ENCODE peak calls at places on chromosomes 6 and 20, in eight cellular contexts. I is T-helper 2 cell treated with Interferon-gamma antibody and Interleukin-4, amounts not matched to agents 5 μg/mL and 100 μg/mL, for 36 hours; C is SW480; A is astrocyte of the spinal cord; X is breast epithelium; F is NCI-H1105; G is fibroblast of lung; V is amniotic stem cell. Q is an unnamed sample.

GRCh38 chr6:33508935-33509926 is 54.9 kb downstream of the ZBTB9 start:
- DNase-seq in I (no peak), C (no peak), A (no peak), X (no peak), F (no peak), G (no peak), V (no peak), Q (no peak)

GRCh38 chr6:36725581-36725980 is 28.0 kb downstream of the RAB44 start:
- DNase-seq in I (no peak), C (no peak), A (no peak), X (no peak), F (no peak), G (no peak), V (no peak), Q (no peak)

GRCh38 chr20:5197270-5197827 is 70.5 kb downstream of the CDS2 start:
- DNase-seq in I (no peak), C (no peak), A (no peak), X (no peak), F (no peak), G (no peak), V (no peak), Q (no peak)

GRCh38 chr6:105600342-105601293 is 197.7 kb upstream of the PREP start:
- DNase-seq in I (no peak), C (no peak), A (peak; percentile 74), X (no peak), F (no peak), G (peak; percentile 89), V (peak; percentile 23), Q (peak; percentile 16)

GRCh38 chr20:57589123-57589727 is 28.3 kb downstream of the PCK1 start:
- DNase-seq in I (no peak), C (no peak), A (no peak), X (no peak), F (no peak), G (no peak), V (no peak), Q (no peak)

GRCh38 chr20:2837561-2837960 is 2.9 kb downstream of the PCED1A start:
- DNase-seq in I (no peak), C (no peak), A (no peak), X (no peak), F (no peak), G (no peak), V (no peak), Q (no peak)

GRCh38 chr6:156729248-156729647 is 47.9 kb upstream of the ARID1B start:
- DNase-seq in I (no peak), C (peak; percentile 82), A (peak; percentile 60), X (no peak), F (no peak), G (peak; percentile 85), V (no peak), Q (peak; percentile 18)

GRCh38 chr20:61364147-61364546 is 112.1 kb downstream of the CDH4 start:
- DNase-seq in I (no peak), C (no peak), A (no peak), X (no peak), F (no peak), G (no peak), V (no peak), Q (no peak)

GRCh38 chr20:48603819-48604405 is 223.9 kb downstream of the PREX1 start:
- DNase-seq in I (no peak), C (no peak), A (no peak), X (no peak), F (no peak), G (no peak), V (no peak), Q (no peak)

GRCh38 chr20:17570347-17571152 is 675 bp downstream of the DSTN start:
- DNase-seq in I (peak; percentile 27), C (peak; percentile 89), A (peak; percentile 48), X (peak; percentile 46), F (peak; percentile 39), G (peak; percentile 49), V (no peak), Q (peak; percentile 62)

GRCh38 chr6:41306187-41306854 is 19.8 kb upstream of the TREM1 start:
- DNase-seq in I (no peak), C (peak; percentile 51), A (peak; percentile 36), X (peak; percentile 35), F (peak; percentile 62), G (peak; percentile 31), V (peak; percentile 20), Q (peak; percentile 86)

GRCh38 chr20:2301164-2301622 is 5.4 kb downstream of the TGM3 start:
- DNase-seq in I (no peak), C (peak; percentile 36), A (no peak), X (peak; percentile 23), F (no peak), G (peak; percentile 17), V (no peak), Q (no peak)

GRCh38 chr6:33430991-33431879 is 11.4 kb downstream of the SYNGAP1 start:
- DNase-seq in I (peak; percentile 53), C (no peak), A (peak; percentile 55), X (no peak), F (peak; percentile 67), G (peak; percentile 71), V (no peak), Q (peak; percentile 47)

GRCh38 chr6:134041093-134041492 is 11.3 kb downstream of the SLC2A12 start:
- DNase-seq in I (no peak), C (no peak), A (peak; percentile 67), X (no peak), F (no peak), G (peak; percentile 74), V (peak; percentile 49), Q (no peak)

GRCh38 chr6:106451419-106451818 is 90.9 kb downstream of the CRYBG1 start:
- DNase-seq in I (no peak), C (no peak), A (peak; percentile 23), X (no peak), F (no peak), G (peak; percentile 91), V (no peak), Q (no peak)

GRCh38 chr6:43673444-43674063 is 14.0 kb downstream of the MRPS18A start:
- DNase-seq in I (no peak), C (no peak), A (no peak), X (no peak), F (no peak), G (no peak), V (no peak), Q (no peak)

GRCh38 chr6:118171852-118172251 is 264.8 kb downstream of the SLC35F1 start:
- DNase-seq in I (no peak), C (no peak), A (no peak), X (no peak), F (peak; percentile 21), G (no peak), V (no peak), Q (no peak)

GRCh38 chr20:59042796-59043621 is 423 bp upstream of the PRELID3B start:
- DNase-seq in I (peak; percentile 96), C (peak; percentile 94), A (peak; percentile 90), X (peak; percentile 89), F (peak; percentile 33), G (peak; percentile 81), V (peak; percentile 71), Q (peak; percentile 99)

GRCh38 chr6:37603284-37603683 is 94.4 kb downstream of the MDGA1 start:
- DNase-seq in I (no peak), C (no peak), A (no peak), X (no peak), F (no peak), G (no peak), V (no peak), Q (no peak)